ENCODE peak calls at places on chromosomes 6 and 20, in nine cellular contexts. K is Calu3; P is mucosa of descending colon; T is endothelial cell; E is lower lobe of right lung; L is suprapubic skin; O is nephron progenitor cell; H is CD4-positive, alpha-beta T cell; V is OCI-LY7. Q is an unnamed sample.

GRCh38 chr6:90896165-90896549 is 309.3 kb upstream of the MAP3K7 start:
- DNase-seq in O (no peak), K (no peak), H (no peak), P (no peak), E (no peak), T (no peak), V (no peak), L (no peak), Q (no peak)

GRCh38 chr20:63412889-63413288 is 51.7 kb upstream of the CHRNA4 start:
- DNase-seq in E (no peak), L (no peak), P (no peak), O (no peak), K (no peak), V (no peak), T (no peak), H (no peak), Q (no peak)

GRCh38 chr6:82506526-82506925 is 142.9 kb downstream of the TPBG start:
- DNase-seq in P (no peak), O (no peak), T (no peak), E (no peak), H (no peak), L (no peak), K (peak; percentile 7), V (no peak), Q (no peak)

GRCh38 chr6:66556936-66557335 is 849.9 kb upstream of the EYS start:
- DNase-seq in K (no peak), V (no peak), P (no peak), H (no peak), O (no peak), L (no peak), E (no peak), T (no peak), Q (no peak)

GRCh38 chr6:39918831-39919230 is 15.4 kb downstream of the MOCS1 start:
- DNase-seq in P (no peak), V (no peak), E (no peak), T (no peak), H (no peak), K (no peak), L (no peak), O (no peak), Q (no peak)

GRCh38 chr6:160344281-160344680 is 3.9 kb upstream of the SLC22A3 start:
- DNase-seq in K (no peak), V (no peak), P (no peak), T (no peak), H (no peak), O (no peak), L (no peak), E (no peak), Q (no peak)

GRCh38 chr20:47785321-47785899 is at the start of gene SULF2:
- DNase-seq in P (peak; percentile 85), K (peak; percentile 74), V (no peak), T (peak; percentile 41), O (peak; percentile 74), L (no peak), E (no peak), H (no peak), Q (no peak)

GRCh38 chr20:45283529-45284065 is 23.0 kb upstream of the RBPJL start:
- DNase-seq in E (no peak), L (no peak), T (no peak), V (no peak), O (no peak), P (no peak), K (no peak), H (no peak), Q (no peak)

GRCh38 chr6:126180585-126180984 is 159.3 kb upstream of the CENPW start:
- DNase-seq in E (no peak), V (no peak), L (no peak), P (no peak), O (no peak), H (no peak), T (no peak), K (peak; percentile 41), Q (no peak)

GRCh38 chr6:136840612-136841011 is 18.2 kb downstream of the PEX7 start:
- DNase-seq in O (no peak), T (no peak), P (no peak), E (no peak), L (no peak), H (no peak), V (no peak), K (no peak), Q (no peak)

GRCh38 chr6:106509420-106510089 is 119.7 kb downstream of the RTN4IP1 start:
- DNase-seq in P (no peak), O (peak; percentile 33), K (no peak), T (peak; percentile 36), E (no peak), H (no peak), L (no peak), V (peak; percentile 83), Q (no peak)

GRCh38 chr20:17852323-17852722 is 116.3 kb downstream of the SNX5 start:
- DNase-seq in V (no peak), E (no peak), P (no peak), H (no peak), L (no peak), K (no peak), T (no peak), O (no peak), Q (no peak)

GRCh38 chr20:60037120-60037499 is 78.9 kb downstream of the CDH26 start:
- DNase-seq in L (no peak), H (no peak), E (no peak), T (no peak), O (no peak), P (no peak), K (peak; percentile 44), V (no peak), Q (no peak)
- TF ChIP-seq CTCF in L (no peak), H (no peak), E (no peak), T (no peak), O (no peak), P (no peak), K (no peak), V (no peak), Q (no peak)

DNA sequence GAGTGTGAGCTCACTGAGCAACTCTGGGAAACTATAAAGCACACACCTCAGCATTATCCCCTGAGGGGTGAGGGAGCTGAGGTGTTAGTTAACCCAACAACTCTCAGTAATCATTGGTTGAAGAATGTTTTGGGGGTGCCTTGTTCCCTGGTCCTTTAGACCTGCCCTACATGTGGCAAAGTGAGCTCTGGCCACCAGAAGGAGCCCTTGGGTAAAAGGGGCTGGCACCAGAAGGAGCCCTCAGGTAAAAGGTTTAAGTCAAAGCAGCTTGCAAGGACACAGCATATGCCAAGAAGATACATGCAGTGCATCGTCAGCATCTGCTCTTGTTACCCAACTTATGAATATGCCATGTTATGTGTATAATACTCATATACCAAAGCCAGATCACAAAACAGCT is 1081.7 kb downstream of the KIF16B start:
- DNase-seq in L (no peak), H (no peak), K (peak; percentile 4), V (no peak), E (no peak), T (peak; percentile 18), P (no peak), O (no peak), Q (no peak)
- TF ChIP-seq CTCF in L (no peak), H (no peak), K (no peak), V (peak; percentile 47), E (peak; percentile 10), T (no peak), P (no peak), O (no peak), Q (peak; percentile 50)

GRCh38 chr6:42981866-42982265 is 2.5 kb upstream of the PPP2R5D start:
- DNase-seq in V (no peak), E (no peak), O (no peak), P (no peak), L (no peak), H (no peak), K (no peak), T (no peak), Q (no peak)

GRCh38 chr6:42984924-42985475 is 630 bp downstream of the PPP2R5D start:
- DNase-seq in E (no peak), K (peak; percentile 19), P (no peak), O (peak; percentile 34), V (peak; percentile 37), H (peak; percentile 6), L (no peak), T (peak; percentile 18), Q (peak; percentile 12)

GRCh38 chr6:42988486-42989020 is 4.2 kb downstream of the PPP2R5D start:
- DNase-seq in O (no peak), V (no peak), H (no peak), L (no peak), E (no peak), T (no peak), P (no peak), K (no peak), Q (no peak)

GRCh38 chr6:42987533-42988451 is 3.4 kb downstream of the PPP2R5D start:
- DNase-seq in O (no peak), T (no peak), E (no peak), K (no peak), L (no peak), H (no peak), V (no peak), P (no peak), Q (no peak)

DNA sequence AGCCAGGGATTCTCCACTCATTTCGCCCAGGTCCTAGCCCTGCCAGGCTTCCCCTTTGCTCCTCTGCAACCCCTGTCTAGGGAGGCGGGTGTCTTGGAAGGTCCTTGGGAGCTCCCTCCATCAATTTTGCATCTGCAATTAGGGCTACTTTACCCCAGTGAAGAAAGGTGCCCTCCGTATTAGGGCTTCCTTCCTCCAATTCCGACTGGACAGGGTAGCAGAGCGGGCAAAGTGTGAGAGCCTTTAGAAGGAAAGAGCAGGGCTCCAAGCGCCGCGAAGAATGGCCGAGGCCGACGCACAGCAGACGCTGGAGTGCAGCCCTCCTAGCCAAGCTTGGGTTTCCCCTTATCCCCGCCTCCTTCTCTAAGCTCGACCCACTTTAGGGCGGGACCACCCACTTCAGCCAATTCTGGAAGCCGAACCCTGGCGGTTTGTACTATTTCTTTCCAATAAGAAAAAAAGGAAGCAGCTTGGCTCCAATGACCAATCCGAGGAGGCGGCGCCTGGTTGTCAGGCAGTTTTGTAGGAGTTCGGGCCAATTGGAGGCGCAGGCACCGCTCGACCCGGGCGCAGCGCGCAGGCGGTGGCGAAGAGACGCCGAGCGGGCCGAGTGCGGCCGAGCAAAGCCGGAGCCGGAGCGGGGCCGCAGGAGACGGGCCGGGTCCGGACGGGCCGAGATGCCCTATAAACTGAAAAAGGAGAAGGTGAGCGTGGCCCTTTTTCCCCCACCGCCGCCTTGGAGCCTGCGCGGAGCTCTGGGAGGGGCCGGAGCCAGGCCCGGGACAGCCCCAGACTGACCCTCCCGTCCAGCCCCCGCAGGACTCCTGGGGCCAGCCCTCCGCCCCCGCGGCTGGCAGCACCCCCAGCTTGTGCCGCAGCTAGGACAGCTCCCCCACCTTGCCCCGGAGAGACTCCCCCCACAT is at the start of gene PPP2R5D:
- DNase-seq in L (peak; percentile 99), H (peak; percentile 96), V (peak; percentile 99), P (peak; percentile 97), K (peak; percentile 99), T (peak; percentile 93), E (peak; percentile 98), O (peak; percentile 95), Q (peak; percentile 92)
- TF ChIP-seq CTCF in L (no peak), H (no peak), V (no peak), P (no peak), K (no peak), T (no peak), E (no peak), O (no peak), Q (no peak)

DNA sequence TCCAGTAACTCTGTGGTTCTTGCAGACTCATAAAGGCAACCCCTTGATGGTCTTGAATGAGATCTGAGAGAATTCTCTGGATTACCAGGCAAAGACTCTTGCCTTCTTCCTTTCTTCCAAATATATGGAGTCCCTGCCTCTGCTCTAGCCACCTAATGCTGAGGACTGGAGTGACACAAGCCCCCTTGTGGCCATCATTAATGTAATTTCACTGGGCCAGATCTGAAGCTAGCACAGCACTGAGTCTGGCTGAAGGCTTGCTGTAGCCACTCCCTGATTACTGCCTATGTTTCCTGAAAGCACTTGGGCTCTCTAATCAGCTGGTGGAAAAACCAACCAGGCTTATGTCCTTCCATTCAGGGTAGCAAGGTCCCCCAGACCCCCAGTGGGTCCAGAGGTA is 559.3 kb upstream of the IRAK1BP1 start:
- DNase-seq in V (no peak), E (no peak), L (no peak), P (no peak), K (peak; percentile 4), H (no peak), O (no peak), T (peak; percentile 8), Q (peak; percentile 2)
- TF ChIP-seq CTCF in V (peak; percentile 40), E (no peak), L (no peak), P (no peak), K (no peak), H (no peak), O (no peak), T (peak; percentile 11), Q (no peak)